ENCODE peak calls at places on chromosomes 4 and X, in nine cellular contexts. One of them, this sample, is unnamed.

GRCh38 chrX:110665636-110666035 is 130.0 kb downstream of the CHRDL1 start:
- DNase-seq in transverse colon: peak
- DNase-seq in tibial artery: peak
- DNase-seq in WERI-Rb-1: peak
- DNase-seq in uterus: no peak
- DNase-seq in endodermal cell: peak
- DNase-seq in left lung: no peak
- DNase-seq in fibroblast of the aortic adventitia: peak
- DNase-seq in choroid plexus epithelial cell: peak
- DNase-seq in this sample: no peak

GRCh38 chr4:146654976-146655761 is 16.5 kb downstream of the POU4F2 start:
- DNase-seq in transverse colon: no peak
- DNase-seq in tibial artery: no peak
- DNase-seq in WERI-Rb-1: peak
- DNase-seq in uterus: no peak
- DNase-seq in endodermal cell: peak
- DNase-seq in left lung: peak
- DNase-seq in fibroblast of the aortic adventitia: peak
- DNase-seq in choroid plexus epithelial cell: peak
- DNase-seq in this sample: no peak

GRCh38 chrX:24838624-24839023 is 144.9 kb downstream of the POLA1 start:
- DNase-seq in transverse colon: no peak
- DNase-seq in tibial artery: no peak
- DNase-seq in WERI-Rb-1: no peak
- DNase-seq in uterus: no peak
- DNase-seq in endodermal cell: no peak
- DNase-seq in left lung: no peak
- DNase-seq in fibroblast of the aortic adventitia: peak
- DNase-seq in choroid plexus epithelial cell: peak
- DNase-seq in this sample: no peak

GRCh38 chr4:175253184-175253902 is 335.2 kb downstream of the ADAM29 start:
- DNase-seq in transverse colon: no peak
- DNase-seq in tibial artery: no peak
- DNase-seq in WERI-Rb-1: no peak
- DNase-seq in uterus: no peak
- DNase-seq in endodermal cell: peak
- DNase-seq in left lung: peak
- DNase-seq in fibroblast of the aortic adventitia: no peak
- DNase-seq in choroid plexus epithelial cell: peak
- DNase-seq in this sample: no peak

GRCh38 chr4:183828125-183828524 is 77.0 kb upstream of the STOX2 start:
- DNase-seq in transverse colon: peak
- DNase-seq in tibial artery: no peak
- DNase-seq in WERI-Rb-1: no peak
- DNase-seq in uterus: no peak
- DNase-seq in endodermal cell: no peak
- DNase-seq in left lung: no peak
- DNase-seq in fibroblast of the aortic adventitia: no peak
- DNase-seq in choroid plexus epithelial cell: no peak
- DNase-seq in this sample: no peak

GRCh38 chr4:164880489-164881262 is 3.7 kb downstream of the APELA start:
- DNase-seq in transverse colon: no peak
- DNase-seq in tibial artery: no peak
- DNase-seq in WERI-Rb-1: no peak
- DNase-seq in uterus: no peak
- DNase-seq in endodermal cell: no peak
- DNase-seq in left lung: no peak
- DNase-seq in fibroblast of the aortic adventitia: no peak
- DNase-seq in choroid plexus epithelial cell: no peak
- DNase-seq in this sample: no peak

GRCh38 chr4:10034612-10035104 is 13.4 kb upstream of the SLC2A9 start:
- DNase-seq in transverse colon: no peak
- DNase-seq in tibial artery: no peak
- DNase-seq in WERI-Rb-1: no peak
- DNase-seq in uterus: no peak
- DNase-seq in endodermal cell: no peak
- DNase-seq in left lung: no peak
- DNase-seq in fibroblast of the aortic adventitia: no peak
- DNase-seq in choroid plexus epithelial cell: no peak
- DNase-seq in this sample: no peak

GRCh38 chrX:128781506-128781905 is 729.3 kb upstream of the ACTRT1 start:
- DNase-seq in transverse colon: peak
- DNase-seq in tibial artery: no peak
- DNase-seq in WERI-Rb-1: peak
- DNase-seq in uterus: no peak
- DNase-seq in endodermal cell: peak
- DNase-seq in left lung: no peak
- DNase-seq in fibroblast of the aortic adventitia: no peak
- DNase-seq in choroid plexus epithelial cell: peak
- DNase-seq in this sample: peak

GRCh38 chr4:75048208-75048879 is 115.4 kb downstream of the PARM1 start:
- DNase-seq in transverse colon: no peak
- DNase-seq in tibial artery: no peak
- DNase-seq in WERI-Rb-1: no peak
- DNase-seq in uterus: no peak
- DNase-seq in endodermal cell: peak
- DNase-seq in left lung: no peak
- DNase-seq in fibroblast of the aortic adventitia: no peak
- DNase-seq in choroid plexus epithelial cell: no peak
- DNase-seq in this sample: no peak

GRCh38 chr4:97984545-97985131 is 158.6 kb downstream of the STPG2 start:
- DNase-seq in transverse colon: no peak
- DNase-seq in tibial artery: no peak
- DNase-seq in WERI-Rb-1: peak
- DNase-seq in uterus: no peak
- DNase-seq in endodermal cell: peak
- DNase-seq in left lung: no peak
- DNase-seq in fibroblast of the aortic adventitia: no peak
- DNase-seq in choroid plexus epithelial cell: peak
- DNase-seq in this sample: no peak

GRCh38 chr4:148273501-148273986 is 168.7 kb downstream of the NR3C2 start:
- DNase-seq in transverse colon: no peak
- DNase-seq in tibial artery: no peak
- DNase-seq in WERI-Rb-1: no peak
- DNase-seq in uterus: no peak
- DNase-seq in endodermal cell: peak
- DNase-seq in left lung: no peak
- DNase-seq in fibroblast of the aortic adventitia: no peak
- DNase-seq in choroid plexus epithelial cell: peak
- DNase-seq in this sample: no peak

GRCh38 chr4:5724377-5724776 is 13.4 kb downstream of the EVC start:
- DNase-seq in transverse colon: no peak
- DNase-seq in tibial artery: no peak
- DNase-seq in WERI-Rb-1: no peak
- DNase-seq in uterus: no peak
- DNase-seq in endodermal cell: no peak
- DNase-seq in left lung: no peak
- DNase-seq in fibroblast of the aortic adventitia: no peak
- DNase-seq in choroid plexus epithelial cell: peak
- DNase-seq in this sample: no peak

GRCh38 chr4:175703956-175704600 is 108.0 kb downstream of the GPM6A start:
- DNase-seq in transverse colon: no peak
- DNase-seq in tibial artery: no peak
- DNase-seq in WERI-Rb-1: no peak
- DNase-seq in uterus: no peak
- DNase-seq in endodermal cell: no peak
- DNase-seq in left lung: no peak
- DNase-seq in fibroblast of the aortic adventitia: no peak
- DNase-seq in choroid plexus epithelial cell: no peak
- DNase-seq in this sample: no peak

GRCh38 chr4:16573744-16574143 is 324.7 kb downstream of the LDB2 start:
- DNase-seq in transverse colon: no peak
- DNase-seq in tibial artery: peak
- DNase-seq in WERI-Rb-1: no peak
- DNase-seq in uterus: peak
- DNase-seq in endodermal cell: no peak
- DNase-seq in left lung: no peak
- DNase-seq in fibroblast of the aortic adventitia: peak
- DNase-seq in choroid plexus epithelial cell: peak
- DNase-seq in this sample: no peak

GRCh38 chrX:152861116-152861515 is 30.3 kb downstream of the NSDHL start:
- DNase-seq in transverse colon: no peak
- DNase-seq in tibial artery: no peak
- DNase-seq in WERI-Rb-1: peak
- DNase-seq in uterus: no peak
- DNase-seq in endodermal cell: no peak
- DNase-seq in left lung: no peak
- DNase-seq in fibroblast of the aortic adventitia: no peak
- DNase-seq in choroid plexus epithelial cell: peak
- DNase-seq in this sample: peak

GRCh38 chr4:4182835-4183568 is 43.7 kb downstream of the OTOP1 start:
- DNase-seq in transverse colon: no peak
- DNase-seq in tibial artery: no peak
- DNase-seq in WERI-Rb-1: peak
- DNase-seq in uterus: no peak
- DNase-seq in endodermal cell: peak
- DNase-seq in left lung: no peak
- DNase-seq in fibroblast of the aortic adventitia: peak
- DNase-seq in choroid plexus epithelial cell: peak
- DNase-seq in this sample: no peak

GRCh38 chr4:48944252-48944651 is 37.7 kb upstream of the OCIAD2 start:
- DNase-seq in transverse colon: peak
- DNase-seq in tibial artery: no peak
- DNase-seq in WERI-Rb-1: no peak
- DNase-seq in uterus: no peak
- DNase-seq in endodermal cell: no peak
- DNase-seq in left lung: no peak
- DNase-seq in fibroblast of the aortic adventitia: no peak
- DNase-seq in choroid plexus epithelial cell: no peak
- DNase-seq in this sample: no peak

GRCh38 chr4:48945981-48946380 is 39.4 kb upstream of the OCIAD2 start:
- DNase-seq in transverse colon: no peak
- DNase-seq in tibial artery: no peak
- DNase-seq in WERI-Rb-1: no peak
- DNase-seq in uterus: no peak
- DNase-seq in endodermal cell: no peak
- DNase-seq in left lung: no peak
- DNase-seq in fibroblast of the aortic adventitia: no peak
- DNase-seq in choroid plexus epithelial cell: no peak
- DNase-seq in this sample: no peak

GRCh38 chr4:48947731-48948130 is 38.3 kb upstream of the CWH43 start:
- DNase-seq in transverse colon: no peak
- DNase-seq in tibial artery: no peak
- DNase-seq in WERI-Rb-1: no peak
- DNase-seq in uterus: no peak
- DNase-seq in endodermal cell: no peak
- DNase-seq in left lung: no peak
- DNase-seq in fibroblast of the aortic adventitia: no peak
- DNase-seq in choroid plexus epithelial cell: no peak
- DNase-seq in this sample: no peak

GRCh38 chr4:48943387-48943786 is 36.8 kb upstream of the OCIAD2 start:
- DNase-seq in transverse colon: no peak
- DNase-seq in tibial artery: no peak
- DNase-seq in WERI-Rb-1: peak
- DNase-seq in uterus: no peak
- DNase-seq in endodermal cell: peak
- DNase-seq in left lung: no peak
- DNase-seq in fibroblast of the aortic adventitia: no peak
- DNase-seq in choroid plexus epithelial cell: peak
- DNase-seq in this sample: no peak

GRCh38 chr4:48944659-48945290 is 38.2 kb upstream of the OCIAD2 start:
- DNase-seq in transverse colon: peak
- DNase-seq in tibial artery: no peak
- DNase-seq in WERI-Rb-1: peak
- DNase-seq in uterus: no peak
- DNase-seq in endodermal cell: peak
- DNase-seq in left lung: no peak
- DNase-seq in fibroblast of the aortic adventitia: no peak
- DNase-seq in choroid plexus epithelial cell: no peak
- DNase-seq in this sample: no peak
- TF ChIP-seq CTCF in transverse colon: peak
- TF ChIP-seq CTCF in tibial artery: no peak
- TF ChIP-seq CTCF in WERI-Rb-1: peak
- TF ChIP-seq CTCF in uterus: no peak
- TF ChIP-seq CTCF in endodermal cell: peak
- TF ChIP-seq CTCF in left lung: no peak
- TF ChIP-seq CTCF in fibroblast of the aortic adventitia: peak
- TF ChIP-seq CTCF in choroid plexus epithelial cell: peak
- TF ChIP-seq CTCF in this sample: peak

GRCh38 chr4:112645541-112646329 is 8.8 kb downstream of the LARP7 start:
- DNase-seq in transverse colon: no peak
- DNase-seq in tibial artery: no peak
- DNase-seq in WERI-Rb-1: no peak
- DNase-seq in uterus: no peak
- DNase-seq in endodermal cell: peak
- DNase-seq in left lung: no peak
- DNase-seq in fibroblast of the aortic adventitia: no peak
- DNase-seq in choroid plexus epithelial cell: no peak
- DNase-seq in this sample: no peak
- H3K4me3 ChIP-seq in transverse colon: no peak
- H3K4me3 ChIP-seq in tibial artery: no peak
- H3K4me3 ChIP-seq in WERI-Rb-1: no peak
- H3K4me3 ChIP-seq in uterus: no peak
- H3K4me3 ChIP-seq in endodermal cell: peak
- H3K4me3 ChIP-seq in left lung: no peak
- H3K4me3 ChIP-seq in fibroblast of the aortic adventitia: no peak
- H3K4me3 ChIP-seq in choroid plexus epithelial cell: no peak
- H3K4me3 ChIP-seq in this sample: no peak

GRCh38 chrX:47523297-47523696 is 37.7 kb upstream of the ARAF start:
- DNase-seq in transverse colon: peak
- DNase-seq in tibial artery: peak
- DNase-seq in WERI-Rb-1: peak
- DNase-seq in uterus: peak
- DNase-seq in endodermal cell: peak
- DNase-seq in left lung: peak
- DNase-seq in fibroblast of the aortic adventitia: peak
- DNase-seq in choroid plexus epithelial cell: peak
- DNase-seq in this sample: peak
- TF ChIP-seq CTCF in transverse colon: peak
- TF ChIP-seq CTCF in tibial artery: peak
- TF ChIP-seq CTCF in WERI-Rb-1: peak
- TF ChIP-seq CTCF in uterus: peak
- TF ChIP-seq CTCF in endodermal cell: peak
- TF ChIP-seq CTCF in left lung: peak
- TF ChIP-seq CTCF in fibroblast of the aortic adventitia: peak
- TF ChIP-seq CTCF in choroid plexus epithelial cell: peak
- TF ChIP-seq CTCF in this sample: peak

DNA sequence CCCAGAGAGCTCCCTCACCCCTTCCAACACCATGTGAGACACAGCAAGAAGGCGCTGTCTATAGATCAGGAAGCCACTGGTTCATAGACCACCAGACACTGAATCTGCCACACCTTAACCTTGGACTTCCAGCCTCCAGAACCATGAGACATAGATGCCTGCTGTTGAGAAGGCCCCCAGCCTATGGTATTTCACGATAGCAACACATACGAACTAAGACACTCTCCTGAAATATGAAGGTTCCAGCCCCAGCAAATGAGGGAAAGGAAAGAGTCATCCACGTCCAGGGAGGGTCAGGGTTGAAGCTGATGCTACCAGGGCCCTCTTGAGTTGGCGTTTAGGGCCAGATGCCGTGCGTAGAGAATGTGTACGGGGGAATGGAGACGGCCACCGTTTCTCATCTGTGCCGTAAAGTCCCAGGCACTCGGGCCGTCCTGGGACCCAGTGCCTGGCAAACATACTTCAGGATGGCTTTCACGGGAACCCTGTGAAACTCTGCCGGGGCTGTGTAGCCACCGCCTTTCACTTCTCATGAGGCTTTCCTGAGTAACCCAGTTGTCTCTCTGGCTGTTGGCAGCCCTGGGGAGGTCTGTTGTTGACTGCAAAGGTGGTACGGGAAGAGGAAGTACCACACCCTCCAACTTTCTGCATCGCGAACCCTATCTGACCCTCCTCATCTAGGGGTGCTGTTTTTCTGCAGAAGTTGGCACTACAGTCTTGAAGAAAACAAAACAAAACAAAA is 17.7 kb upstream of the P2RY8 start:
- DNase-seq in transverse colon: no peak
- DNase-seq in tibial artery: no peak
- DNase-seq in WERI-Rb-1: no peak
- DNase-seq in uterus: no peak
- DNase-seq in endodermal cell: no peak
- DNase-seq in left lung: no peak
- DNase-seq in fibroblast of the aortic adventitia: no peak
- DNase-seq in choroid plexus epithelial cell: no peak
- DNase-seq in this sample: no peak
- H3K4me3 ChIP-seq in transverse colon: no peak
- H3K4me3 ChIP-seq in tibial artery: no peak
- H3K4me3 ChIP-seq in WERI-Rb-1: no peak
- H3K4me3 ChIP-seq in uterus: no peak
- H3K4me3 ChIP-seq in endodermal cell: no peak
- H3K4me3 ChIP-seq in left lung: no peak
- H3K4me3 ChIP-seq in fibroblast of the aortic adventitia: no peak
- H3K4me3 ChIP-seq in choroid plexus epithelial cell: no peak
- H3K4me3 ChIP-seq in this sample: no peak

This sample was measured in LNCaP clone FGC.